ENCODE peak calls at places on chromosomes 2 and 18, in seven cellular contexts. I, Z, S, H, O, N and B are unnamed samples.

GRCh38 chr18:73597832-73598615 is 549.6 kb downstream of the FBXO15 start:
- DNase-seq in I (no peak), H (no peak), S (no peak), N (no peak), O (no peak), Z (no peak), B (no peak)

GRCh38 chr18:59022167-59022945 is 117.3 kb upstream of the SEC11C start:
- DNase-seq in N (no peak), I (no peak), S (no peak), O (peak), Z (no peak), H (no peak), B (peak)

GRCh38 chr2:48483916-48484315 is 46.0 kb upstream of the STON1 start:
- DNase-seq in O (peak), I (no peak), H (peak), Z (no peak), N (peak), S (no peak), B (peak)

GRCh38 chr2:20141056-20141762 is 83.7 kb downstream of the SDC1 start:
- DNase-seq in O (peak), I (peak), S (no peak), H (peak), N (peak), Z (no peak), B (peak)

GRCh38 chr2:236659758-236660150 is 90.1 kb downstream of the ACKR3 start:
- DNase-seq in I (peak), O (peak), N (no peak), Z (no peak), H (peak), S (no peak), B (peak)

GRCh38 chr18:12155996-12156395 is 62.4 kb downstream of the ANKRD62 start:
- DNase-seq in I (no peak), N (no peak), S (no peak), H (no peak), O (no peak), Z (no peak), B (no peak)

GRCh38 chr2:65220432-65221131 is 7.0 kb upstream of the ACTR2 start:
- DNase-seq in Z (no peak), O (no peak), S (no peak), I (no peak), N (no peak), H (no peak), B (no peak)

GRCh38 chr2:12244070-12244469 is 472.7 kb upstream of the TRIB2 start:
- DNase-seq in S (no peak), N (no peak), I (peak), H (no peak), Z (no peak), O (no peak), B (peak)

GRCh38 chr2:229346801-229347540 is 75.9 kb upstream of the PID1 start:
- DNase-seq in H (no peak), O (peak), I (no peak), S (no peak), N (no peak), Z (no peak), B (no peak)

GRCh38 chr2:207385903-207386302 is 143.9 kb upstream of the CREB1 start:
- DNase-seq in O (peak), I (peak), S (no peak), N (no peak), H (no peak), Z (no peak), B (peak)

GRCh38 chr2:152548996-152549395 is 168.3 kb downstream of the PRPF40A start:
- DNase-seq in I (no peak), Z (no peak), S (no peak), O (no peak), N (no peak), H (no peak), B (no peak)

GRCh38 chr18:79576686-79577351 is 102.8 kb upstream of the CTDP1 start:
- DNase-seq in O (peak), N (no peak), Z (no peak), I (no peak), S (no peak), H (no peak), B (no peak)

GRCh38 chr2:240573516-240574385 is 5.5 kb downstream of the RNPEPL1 start:
- DNase-seq in N (no peak), I (no peak), H (no peak), O (no peak), S (no peak), Z (peak), B (no peak)

GRCh38 chr2:228999326-228999725 is 271.8 kb downstream of the PID1 start:
- DNase-seq in H (no peak), Z (no peak), I (no peak), N (no peak), S (no peak), O (no peak), B (no peak)

GRCh38 chr2:75587954-75588587 is 27.3 kb upstream of the EVA1A start:
- DNase-seq in S (no peak), I (peak), H (peak), N (peak), Z (no peak), O (peak), B (peak)

GRCh38 chr2:47457268-47457667 is 54.3 kb downstream of the MSH2 start:
- DNase-seq in I (no peak), O (no peak), H (no peak), Z (no peak), N (no peak), S (no peak), B (no peak)

GRCh38 chr18:31680836-31681568 is 3.4 kb downstream of the B4GALT6 start:
- DNase-seq in Z (no peak), H (no peak), N (no peak), I (no peak), O (peak), S (no peak), B (peak)

GRCh38 chr2:10647886-10648605 is 41.7 kb downstream of the NOL10 start:
- DNase-seq in H (no peak), Z (no peak), O (peak), S (no peak), N (no peak), I (no peak), B (no peak)

GRCh38 chr2:216838146-216838545 is 21.7 kb downstream of the TNP1 start:
- DNase-seq in O (no peak), N (no peak), S (no peak), I (no peak), Z (no peak), H (no peak), B (no peak)

GRCh38 chr18:39453882-39454281 is 1888.3 kb upstream of the CELF4 start:
- DNase-seq in N (peak), I (peak), O (peak), H (no peak), Z (peak), S (no peak), B (no peak)

GRCh38 chr2:162090109-162090508 is 16.1 kb upstream of the DPP4 start:
- DNase-seq in N (no peak), H (no peak), S (no peak), O (no peak), I (peak), Z (no peak), B (peak)